ENCODE peak calls at places on chromosomes 7 and 10, in four cellular contexts. Y is cardiac fibroblast, K is left cardiac atrium, P is renal cortical epithelial cell. I is an unnamed sample.

GRCh38 chr7:82413237-82413636 is 30.3 kb downstream of the CACNA2D1 start:
- DNase-seq in Y (peak; percentile 72), P (no peak), K (peak; percentile 31), I (no peak)

GRCh38 chr10:52653510-52653909 is 119.1 kb downstream of the MBL2 start:
- DNase-seq in P (no peak), Y (no peak), K (peak; percentile 28), I (no peak)

GRCh38 chr10:117653170-117653515 is 110.6 kb downstream of the EMX2 start:
- DNase-seq in P (peak; percentile 99), Y (peak; percentile 79), K (no peak), I (peak; percentile 93)

GRCh38 chr10:79077488-79078173 is 8.9 kb downstream of the ZMIZ1 start:
- DNase-seq in Y (no peak), K (no peak), P (no peak), I (no peak)

GRCh38 chr10:1549591-1550290 is 187.6 kb downstream of the ADARB2 start:
- DNase-seq in K (no peak), Y (no peak), P (no peak), I (no peak)

GRCh38 chr10:77417359-77417758 is 220.2 kb downstream of the KCNMA1 start:
- DNase-seq in P (no peak), K (no peak), Y (no peak), I (no peak)

GRCh38 chr10:76550806-76551205 is 1086.8 kb downstream of the KCNMA1 start:
- DNase-seq in Y (peak; percentile 3), K (no peak), P (peak; percentile 26), I (no peak)

GRCh38 chr10:92010026-92010713 is 86.6 kb downstream of the BTAF1 start:
- DNase-seq in K (no peak), Y (no peak), P (peak; percentile 32), I (no peak)

GRCh38 chr10:3757638-3758490 is 27.1 kb downstream of the KLF6 start:
- DNase-seq in P (peak; percentile 98), Y (peak; percentile 63), K (no peak), I (peak; percentile 65)

GRCh38 chr10:84293574-84294016 is 34.8 kb upstream of the CCSER2 start:
- DNase-seq in K (no peak), Y (no peak), P (no peak), I (no peak)

GRCh38 chr10:62384057-62384446 is 9.9 kb downstream of the ZNF365 start:
- DNase-seq in K (no peak), Y (peak; percentile 86), P (peak; percentile 69), I (no peak)

GRCh38 chr10:96996275-96996980 is 164.3 kb downstream of the LCOR start:
- DNase-seq in Y (no peak), P (no peak), K (no peak), I (no peak)

GRCh38 chr10:5551531-5552375 is 27.0 kb downstream of the CALML3 start:
- DNase-seq in P (peak; percentile 81), K (peak; percentile 14), Y (no peak), I (peak; percentile 74)

GRCh38 chr7:138338361-138338760 is 121.7 kb upstream of the TRIM24 start:
- DNase-seq in Y (peak; percentile 94), P (peak; percentile 66), K (peak; percentile 72), I (peak; percentile 76)